ENCODE peak calls at places on chromosomes 2 and 18, in four cellular contexts. Y is K562, K is HepG2, T is HCT116. X is an unnamed sample.

GRCh38 chr2:109217362-109218086 is 88.5 kb downstream of the SH3RF3 start:
- DNase-seq in Y (no peak), K (no peak), T (no peak), X (no peak)

GRCh38 chr18:7946724-7947377 is 379.7 kb downstream of the PTPRM start:
- DNase-seq in Y (no peak), K (no peak), T (peak), X (no peak)

GRCh38 chr2:209240204-209240603 is 183.6 kb upstream of the MAP2 start:
- DNase-seq in Y (no peak), K (no peak), T (no peak), X (no peak)

GRCh38 chr2:218555527-218555926 is 12.6 kb downstream of the USP37 start:
- DNase-seq in Y (no peak), K (no peak), T (no peak), X (no peak)

GRCh38 chr18:50695431-50696176 is 124.2 kb downstream of the MRO start:
- DNase-seq in Y (no peak), K (no peak), T (no peak), X (no peak)

GRCh38 chr2:71925268-71926097 is 222.2 kb downstream of the CYP26B1 start:
- DNase-seq in Y (peak), K (no peak), T (no peak), X (no peak)

GRCh38 chr18:62339106-62339988 is 14.2 kb downstream of the TNFRSF11A start:
- DNase-seq in Y (no peak), K (no peak), T (peak), X (no peak)

GRCh38 chr2:70995227-70995729 is 605 bp upstream of the TEX261 start:
- DNase-seq in Y (peak), K (peak), T (peak), X (no peak)

GRCh38 chr18:58455318-58455950 is 173.5 kb downstream of the ALPK2 start:
- DNase-seq in Y (no peak), K (no peak), T (no peak), X (no peak)

GRCh38 chr2:111100765-111101162 is 19.9 kb upstream of the BCL2L11 start:
- DNase-seq in Y (peak), K (no peak), T (no peak), X (no peak)

GRCh38 chr2:237041231-237041630 is 44.5 kb upstream of the COPS8 start:
- DNase-seq in Y (no peak), K (no peak), T (no peak), X (no peak)

GRCh38 chr2:147351789-147352188 is 493.0 kb upstream of the ACVR2A start:
- DNase-seq in Y (no peak), K (no peak), T (no peak), X (no peak)

GRCh38 chr2:178195390-178196166 is 1.3 kb downstream of the OSBPL6 start:
- DNase-seq in Y (no peak), K (no peak), T (no peak), X (no peak)

GRCh38 chr18:43933177-43933576 is 655.9 kb upstream of the SYT4 start:
- DNase-seq in Y (no peak), K (no peak), T (no peak), X (no peak)

GRCh38 chr2:128390256-128390990 is 71.8 kb upstream of the HS6ST1 start:
- DNase-seq in Y (no peak), K (no peak), T (no peak), X (no peak)

GRCh38 chr2:201904529-201905420 is 98.4 kb downstream of the CDK15 start:
- DNase-seq in Y (no peak), K (no peak), T (no peak), X (no peak)

GRCh38 chr18:9835112-9835755 is 50.5 kb upstream of the TXNDC2 start:
- DNase-seq in Y (no peak), K (no peak), T (no peak), X (no peak)

GRCh38 chr18:78681396-78681795 is 298.2 kb upstream of the SALL3 start:
- DNase-seq in Y (no peak), K (no peak), T (no peak), X (no peak)

GRCh38 chr2:177302552-177302951 is 38.0 kb upstream of the NFE2L2 start:
- DNase-seq in Y (no peak), K (no peak), T (no peak), X (no peak)

GRCh38 chr2:96146151-96146880 is 1.1 kb upstream of the DUSP2 start:
- DNase-seq in Y (peak), K (no peak), T (no peak), X (no peak)

DNA sequence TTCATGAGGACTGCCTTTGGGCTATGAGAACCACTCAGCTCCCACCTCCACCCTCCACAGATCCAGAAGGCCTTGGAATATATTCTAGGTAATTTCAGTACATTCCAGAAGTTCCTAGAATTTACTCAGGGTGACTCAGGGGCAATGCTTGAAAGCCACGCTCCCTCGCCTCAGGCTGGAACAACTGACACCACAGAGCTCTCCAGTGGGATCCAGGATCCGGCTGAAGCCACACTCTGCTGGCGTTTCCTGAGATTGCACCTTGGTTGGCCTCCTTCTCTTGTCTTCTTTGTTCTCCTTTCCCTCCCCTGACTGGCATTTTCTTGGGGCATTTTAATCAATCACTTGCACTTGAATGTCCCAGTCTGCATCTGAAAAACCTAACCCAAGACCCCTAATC is 92.6 kb upstream of the KCNE4 start:
- DNase-seq in Y (no peak), K (peak), T (peak), X (no peak)
- TF ChIP-seq CTCF in Y (peak), K (peak), T (peak), X (peak)

GRCh38 chr18:11398625-11399024 is 210.8 kb upstream of the SLC35G4 start:
- DNase-seq in Y (no peak), K (no peak), T (peak), X (no peak)
- TF ChIP-seq TCF7L2 in Y (no peak), K (no peak), T (no peak), X (no peak)

DNA sequence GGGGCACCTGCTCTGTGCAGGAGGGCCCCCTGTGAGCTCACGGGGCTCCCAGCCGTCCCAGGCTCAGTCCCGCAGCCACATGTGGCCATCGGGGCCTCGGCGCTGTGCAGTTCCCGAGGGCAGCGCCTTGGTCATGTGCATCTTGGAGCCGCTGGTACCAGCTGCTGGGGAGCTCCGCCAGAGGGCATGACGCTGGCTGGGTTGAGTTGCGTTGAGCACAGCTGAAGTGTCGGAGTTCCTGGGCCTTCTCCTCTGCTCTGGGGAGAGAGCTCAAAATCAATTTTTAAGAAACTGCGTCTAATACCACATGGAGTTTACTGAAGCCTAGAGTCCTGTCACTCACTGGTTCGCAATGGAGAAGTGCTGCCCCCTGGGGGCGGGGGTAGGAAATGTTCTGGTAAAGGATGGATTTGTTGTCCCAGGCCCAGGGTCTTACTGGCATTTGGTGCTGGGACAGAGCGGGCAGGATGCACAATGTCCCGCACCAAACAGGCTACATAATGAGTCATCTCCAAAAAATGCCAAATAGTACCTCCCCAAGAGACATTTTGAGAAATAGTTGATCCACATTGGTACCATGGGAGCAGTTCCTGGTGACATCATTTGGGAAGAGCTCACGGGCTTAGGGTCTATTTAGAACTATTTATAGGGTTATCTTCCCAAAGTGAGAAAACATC is 48.8 kb downstream of the GREB1 start:
- DNase-seq in Y (peak), K (peak), T (peak), X (peak)
- TF ChIP-seq CTCF in Y (peak), K (peak), T (peak), X (peak)

GRCh38 chr2:115163572-115163971 is 721.1 kb downstream of the DPP10 start:
- DNase-seq in Y (no peak), K (no peak), T (no peak), X (no peak)
- TF ChIP-seq TCF7L2 in Y (no peak), K (no peak), T (no peak), X (no peak)

X was measured in Panc1.